ENCODE peak calls at places on chromosomes 13 and 19, in ten cellular contexts. V is C1 segment of cervical spinal cord; N is 8988T; L is substantia nigra; U is hepatic stellate cell; T is kidney glomerular epithelial cell; B is activated CD4-positive, alpha-beta T cell treated with anti-CD3 and anti-CD28 coated beads, Interleukin-2, amount 50 U/mL, for 1 hour; P is HFFc6; K is fibroblast of the conjunctiva; F is T-helper 1 cell. I is an unnamed sample.

GRCh38 chr19:482186-483041 is 13.9 kb upstream of the MADCAM1 start:
- DNase-seq in V (no peak), N (no peak), L (no peak), U (no peak), T (no peak), B (no peak), P (no peak), K (no peak), F (no peak), I (no peak)

GRCh38 chr13:113744197-113745000 is 14.6 kb upstream of the TMEM255B start:
- DNase-seq in V (no peak), N (no peak), L (no peak), U (no peak), T (no peak), B (no peak), P (no peak), K (no peak), F (no peak), I (no peak)

GRCh38 chr19:10289167-10289835 is 451 bp upstream of the ICAM5 start:
- DNase-seq in V (no peak), N (peak), L (no peak), U (peak), T (no peak), B (peak), P (peak), K (no peak), F (peak), I (no peak)

GRCh38 chr19:35346193-35347052 is 1.3 kb upstream of the FFAR1 start:
- DNase-seq in V (no peak), N (no peak), L (no peak), U (no peak), T (no peak), B (peak), P (no peak), K (no peak), F (peak), I (no peak)

GRCh38 chr13:39284801-39285388 is 246.6 kb downstream of the NHLRC3 start:
- DNase-seq in V (no peak), N (no peak), L (no peak), U (no peak), T (no peak), B (no peak), P (peak), K (no peak), F (no peak), I (no peak)

GRCh38 chr13:38686635-38687245 is at the start of gene FREM2:
- DNase-seq in V (no peak), N (peak), L (no peak), U (no peak), T (peak), B (no peak), P (no peak), K (no peak), F (no peak), I (no peak)

GRCh38 chr13:32791545-32792172 is 205.4 kb downstream of the PDS5B start:
- DNase-seq in V (no peak), N (no peak), L (no peak), U (no peak), T (no peak), B (no peak), P (no peak), K (no peak), F (no peak), I (no peak)

GRCh38 chr19:4678881-4679379 is 8.8 kb upstream of the MYDGF start:
- DNase-seq in V (no peak), N (no peak), L (no peak), U (no peak), T (no peak), B (no peak), P (no peak), K (no peak), F (no peak), I (no peak)

GRCh38 chr13:77994166-77994565 is 75.5 kb upstream of the EDNRB start:
- DNase-seq in V (no peak), N (no peak), L (no peak), U (no peak), T (no peak), B (no peak), P (no peak), K (no peak), F (no peak), I (no peak)

GRCh38 chr13:109836629-109837607 is 50.5 kb upstream of the IRS2 start:
- DNase-seq in V (no peak), N (no peak), L (no peak), U (no peak), T (peak), B (no peak), P (no peak), K (no peak), F (no peak), I (no peak)

GRCh38 chr19:6925801-6926751 is 38.7 kb downstream of the ADGRE1 start:
- DNase-seq in V (no peak), N (no peak), L (no peak), U (no peak), T (no peak), B (peak), P (no peak), K (no peak), F (no peak), I (no peak)

GRCh38 chr19:35340431-35340830 is 7.3 kb upstream of the FFAR1 start:
- DNase-seq in V (no peak), N (no peak), L (no peak), U (no peak), T (no peak), B (no peak), P (no peak), K (no peak), F (no peak), I (no peak)

GRCh38 chr19:4577020-4577782 is 17.7 kb upstream of the SEMA6B start:
- DNase-seq in V (no peak), N (peak), L (no peak), U (peak), T (no peak), B (no peak), P (no peak), K (no peak), F (no peak), I (no peak)

GRCh38 chr13:77290342-77290741 is 36.6 kb downstream of the MYCBP2 start:
- DNase-seq in V (no peak), N (no peak), L (no peak), U (no peak), T (no peak), B (no peak), P (no peak), K (no peak), F (no peak), I (no peak)

GRCh38 chr19:3722443-3723109 is 14.4 kb downstream of the TJP3 start:
- DNase-seq in V (no peak), N (no peak), L (no peak), U (no peak), T (no peak), B (no peak), P (no peak), K (no peak), F (no peak), I (no peak)

GRCh38 chr19:32017341-32017948 is 328.0 kb upstream of the ZNF507 start:
- DNase-seq in V (no peak), N (no peak), L (no peak), U (no peak), T (no peak), B (no peak), P (no peak), K (no peak), F (no peak), I (no peak)

GRCh38 chr13:51297556-51297955 is 41.9 kb upstream of the SERPINE3 start:
- DNase-seq in V (no peak), N (no peak), L (no peak), U (no peak), T (no peak), B (no peak), P (no peak), K (no peak), F (no peak), I (no peak)

GRCh38 chr19:13790354-13790753 is 4.9 kb upstream of the ZSWIM4 start:
- DNase-seq in V (no peak), N (no peak), L (no peak), U (no peak), T (no peak), B (no peak), P (no peak), K (no peak), F (no peak), I (no peak)

GRCh38 chr19:55355213-55355821 is 798 bp upstream of the COX6B2 start:
- DNase-seq in V (no peak), N (no peak), L (no peak), U (no peak), T (no peak), B (no peak), P (no peak), K (no peak), F (no peak), I (no peak)

GRCh38 chr19:4139614-4140236 is 13.7 kb upstream of the CREB3L3 start:
- DNase-seq in V (no peak), N (peak), L (peak), U (peak), T (peak), B (peak), P (peak), K (no peak), F (peak), I (no peak)

GRCh38 chr13:24615911-24616472 is 64.2 kb upstream of the ATP12A start:
- DNase-seq in V (no peak), N (no peak), L (no peak), U (no peak), T (no peak), B (no peak), P (no peak), K (no peak), F (no peak), I (no peak)

GRCh38 chr19:47407417-47407774 is 11.9 kb downstream of the MEIS3 start:
- DNase-seq in V (no peak), N (no peak), L (no peak), U (no peak), T (no peak), B (no peak), P (no peak), K (no peak), F (no peak), I (no peak)

GRCh38 chr13:92538164-92538563 is 688.4 kb upstream of the GPC6 start:
- DNase-seq in V (no peak), N (no peak), L (no peak), U (no peak), T (no peak), B (no peak), P (no peak), K (no peak), F (no peak), I (no peak)

GRCh38 chr13:110680852-110681251 is 25.1 kb downstream of the CARS2 start:
- DNase-seq in V (no peak), N (peak), L (no peak), U (no peak), T (no peak), B (peak), P (peak), K (no peak), F (no peak), I (no peak)

GRCh38 chr19:4375164-4375619 is 25.2 kb downstream of the SH3GL1 start:
- DNase-seq in V (no peak), N (no peak), L (no peak), U (no peak), T (no peak), B (no peak), P (peak), K (no peak), F (no peak), I (no peak)

GRCh38 chr19:42419309-42419708 is 7.9 kb downstream of the LIPE start:
- DNase-seq in V (no peak), N (no peak), L (no peak), U (no peak), T (no peak), B (no peak), P (no peak), K (no peak), F (no peak), I (no peak)

I was measured in skeletal muscle cell.